ENCODE peak calls at places on chromosomes 3 and 15, in four cellular contexts. K is MM.1S, I is left ventricle myocardium inferior, H is AG10803. R is an unnamed sample.
A peak's percentile ranks its signal among the peaks of the same experiment; 100 is the strongest.

GRCh38 chr3:57958642-57959406 is 49.4 kb upstream of the FLNB start:
- DNase-seq in I (peak; percentile 48), H (no peak), K (no peak), R (peak; percentile 44)

GRCh38 chr3:52248816-52249547 is 3.4 kb downstream of the PPM1M start:
- DNase-seq in H (no peak), I (peak; percentile 59), K (no peak), R (no peak)

GRCh38 chr3:128322030-128323022 is 144.4 kb downstream of the DNAJB8 start:
- DNase-seq in K (peak; percentile 11), I (peak; percentile 48), H (peak; percentile 50), R (no peak)

GRCh38 chr15:44029003-44029402 is 166.1 kb downstream of the FRMD5 start:
- DNase-seq in I (no peak), H (peak; percentile 12), K (no peak), R (no peak)

GRCh38 chr3:67531149-67532101 is 123.0 kb downstream of the SUCLG2 start:
- DNase-seq in I (no peak), K (no peak), H (peak; percentile 46), R (no peak)

GRCh38 chr3:10468611-10469354 is 36.6 kb downstream of the ATP2B2 start:
- DNase-seq in K (no peak), I (no peak), H (no peak), R (no peak)

GRCh38 chr3:127738192-127738840 is 65.6 kb downstream of the ABTB1 start:
- DNase-seq in H (peak; percentile 49), K (no peak), I (no peak), R (no peak)

GRCh38 chr3:171178714-171179113 is 152.2 kb upstream of the SLC2A2 start:
- DNase-seq in H (peak; percentile 23), I (no peak), K (no peak), R (no peak)

GRCh38 chr3:49295489-49296058 is 18.5 kb upstream of the C3orf62 start:
- DNase-seq in H (peak; percentile 59), I (no peak), K (no peak), R (no peak)

GRCh38 chr3:72475258-72476138 is 372.7 kb downstream of the SHQ1 start:
- DNase-seq in H (no peak), K (no peak), I (no peak), R (no peak)

GRCh38 chr15:39419651-39420050 is 161.2 kb upstream of the THBS1 start:
- DNase-seq in K (no peak), I (no peak), H (no peak), R (no peak)

GRCh38 chr3:107633327-107634141 is 110.8 kb downstream of the BBX start:
- DNase-seq in K (peak; percentile 63), H (no peak), I (no peak), R (peak; percentile 35)

GRCh38 chr3:21672303-21672702 is 78.7 kb downstream of the ZNF385D start:
- DNase-seq in K (no peak), I (no peak), H (peak; percentile 92), R (no peak)

GRCh38 chr15:98231696-98232440 is 271.4 kb downstream of the ARRDC4 start:
- DNase-seq in I (no peak), H (peak; percentile 34), K (no peak), R (no peak)

GRCh38 chr3:41202834-41203345 is 3.6 kb downstream of the CTNNB1 start:
- DNase-seq in H (peak; percentile 61), K (no peak), I (no peak), R (no peak)

GRCh38 chr3:56468184-56469106 is at the start of gene ERC2:
- DNase-seq in K (no peak), I (peak; percentile 27), H (peak; percentile 9), R (no peak)

GRCh38 chr3:58528629-58529028 is 8.4 kb downstream of the ACOX2 start:
- DNase-seq in H (peak; percentile 33), K (no peak), I (peak; percentile 39), R (no peak)

GRCh38 chr3:120561251-120562045 is 34.7 kb upstream of the NDUFB4 start:
- DNase-seq in I (peak; percentile 66), K (peak; percentile 66), H (peak; percentile 68), R (no peak)

GRCh38 chr3:15007681-15008141 is 57.4 kb downstream of the MRPS25 start:
- DNase-seq in K (no peak), H (peak; percentile 83), I (no peak), R (no peak)

GRCh38 chr15:51267714-51268105 is 70.7 kb downstream of the CYP19A1 start:
- DNase-seq in H (no peak), I (no peak), K (no peak), R (no peak)

GRCh38 chr15:83850846-83851245 is 196.9 kb downstream of the ADAMTSL3 start:
- DNase-seq in H (no peak), I (no peak), K (no peak), R (no peak)

GRCh38 chr3:37686225-37686624 is 175.5 kb upstream of the CTDSPL start:
- DNase-seq in I (no peak), K (no peak), H (no peak), R (no peak)

GRCh38 chr3:29215948-29216347 is 64.9 kb upstream of the RBMS3 start:
- DNase-seq in I (no peak), H (peak; percentile 49), K (no peak), R (no peak)

GRCh38 chr3:81218023-81218422 is 543.4 kb downstream of the GBE1 start:
- DNase-seq in H (no peak), I (no peak), K (no peak), R (no peak)

GRCh38 chr3:183149915-183150825 is 12.4 kb downstream of the LAMP3 start:
- DNase-seq in K (no peak), I (no peak), H (peak; percentile 42), R (no peak)

GRCh38 chr3:54877675-54878544 is 49.9 kb downstream of the LRTM1 start:
- DNase-seq in H (peak; percentile 53), I (no peak), K (no peak), R (no peak)

GRCh38 chr15:59322056-59322755 is 50.5 kb downstream of the MYO1E start:
- DNase-seq in H (no peak), K (peak; percentile 89), I (no peak), R (peak; percentile 34)

GRCh38 chr3:181713300-181713647 is 1.5 kb downstream of the SOX2 start:
- DNase-seq in H (no peak), K (peak; percentile 36), I (no peak), R (no peak)

GRCh38 chr3:181713673-181714270 is 2.0 kb downstream of the SOX2 start:
- DNase-seq in H (no peak), I (no peak), K (no peak), R (no peak)

GRCh38 chr3:181717505-181717904 is 5.8 kb downstream of the SOX2 start:
- DNase-seq in K (no peak), I (no peak), H (no peak), R (no peak)

GRCh38 chr3:181718416-181718815 is 6.7 kb downstream of the SOX2 start:
- DNase-seq in K (no peak), H (no peak), I (no peak), R (no peak)

GRCh38 chr3:181715601-181716340 is 4.0 kb downstream of the SOX2 start:
- DNase-seq in H (no peak), I (no peak), K (no peak), R (peak; percentile 31)
- H3K4me3 ChIP-seq in H (no peak overlapping the region), I (no peak overlapping the region), K (no peak overlapping the region), R (no peak overlapping the region)

GRCh38 chr15:78993931-78994530 is 49.2 kb upstream of the CTSH start:
- DNase-seq in I (no peak), K (no peak), H (no peak), R (no peak)

GRCh38 chr15:78993257-78993930 is 48.5 kb upstream of the CTSH start:
- DNase-seq in I (no peak), K (no peak), H (no peak), R (no peak)

GRCh38 chr15:78991476-78991875 is 46.6 kb upstream of the CTSH start:
- DNase-seq in I (no peak), K (no peak), H (no peak), R (no peak)

GRCh38 chr15:78991879-78992278 is 47.0 kb upstream of the CTSH start:
- DNase-seq in I (no peak), K (no peak), H (no peak), R (no peak)

GRCh38 chr15:78992416-78993256 is 47.8 kb upstream of the CTSH start:
- DNase-seq in K (no peak), I (no peak), H (peak; percentile 23), R (no peak)
- H3K4me3 ChIP-seq in K (no peak overlapping the region), I (no peak overlapping the region), H (no peak overlapping the region), R (no peak overlapping the region)

DNA sequence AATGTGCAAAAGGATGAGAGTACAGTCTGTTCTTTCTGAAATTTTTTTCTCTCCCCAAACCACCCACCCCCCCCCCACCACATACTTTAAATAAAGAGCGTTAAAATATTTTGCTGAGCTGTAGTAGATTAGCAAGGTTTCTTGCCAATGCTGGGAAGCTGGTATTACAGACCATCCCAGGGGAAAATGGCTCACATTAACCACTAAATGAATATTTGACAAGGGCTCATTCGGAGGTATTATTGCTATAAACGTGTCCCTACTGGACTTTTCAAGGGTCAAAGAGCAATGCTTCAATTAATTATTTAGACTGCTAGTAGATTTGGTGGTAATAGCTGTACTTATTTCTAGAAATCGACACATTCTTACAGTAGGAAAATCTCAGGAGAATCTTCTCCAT is 5.2 kb downstream of the SOX2 start:
- DNase-seq in I (no peak), H (no peak), K (no peak), R (no peak)
- H3K4me3 ChIP-seq in I (no peak overlapping the region), H (no peak overlapping the region), K (no peak overlapping the region), R (no peak overlapping the region)

GRCh38 chr3:123446210-123446609 is 2.7 kb downstream of the ADCY5 start:
- DNase-seq in H (no peak), I (no peak), K (no peak), R (no peak)
- H3K4me3 ChIP-seq in H (no peak overlapping the region), I (peak overlapping the region; percentile 86), K (no peak overlapping the region), R (no peak overlapping the region)

GRCh38 chr15:100174532-100174931 is 167.2 kb downstream of the ADAMTS17 start:
- DNase-seq in K (no peak), H (no peak), I (no peak), R (no peak)
- H3K4me3 ChIP-seq in K (no peak overlapping the region), H (no peak overlapping the region), I (no peak overlapping the region), R (no peak overlapping the region)

DNA sequence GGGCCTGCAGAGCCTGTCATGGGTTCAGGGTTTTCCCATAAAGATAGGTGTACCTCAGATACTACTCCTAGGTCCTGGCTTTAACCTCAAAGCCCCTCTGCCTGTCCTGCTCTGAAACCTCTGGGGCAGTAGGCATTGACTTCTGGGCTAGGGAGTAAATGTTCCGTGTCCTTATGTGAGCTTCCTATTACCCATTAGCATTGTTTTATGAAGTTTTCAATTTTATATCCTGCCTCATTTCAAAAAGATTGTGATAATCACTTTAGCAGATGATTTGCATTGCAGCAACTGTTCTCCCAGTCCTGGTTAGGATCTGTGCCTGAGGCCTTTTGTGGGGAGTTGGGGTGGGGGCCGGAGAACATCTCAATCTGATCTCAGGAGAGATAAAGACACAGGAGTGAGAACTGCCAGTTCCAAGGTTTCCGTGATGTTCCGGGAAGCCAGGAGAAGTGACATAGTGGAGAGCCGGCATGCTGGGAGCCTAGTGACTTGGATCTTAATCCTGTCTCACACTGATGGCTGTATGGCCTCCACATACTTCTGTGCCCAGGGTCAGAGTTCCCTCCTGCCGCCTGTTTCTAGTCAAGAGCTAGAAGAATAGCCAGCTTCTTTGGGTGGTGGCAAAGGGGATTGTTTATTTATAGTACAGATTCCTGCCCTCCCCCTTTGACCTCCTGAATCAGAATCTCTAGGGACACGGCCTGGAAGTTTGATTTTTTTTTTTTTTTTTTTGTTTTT is 10.6 kb downstream of the TPM1 start:
- DNase-seq in H (peak; percentile 61), I (peak; percentile 53), K (no peak), R (no peak)
- H3K4me3 ChIP-seq in H (no peak overlapping the region), I (peak overlapping the region; percentile 83), K (no peak overlapping the region), R (no peak overlapping the region)

GRCh38 chr3:27425896-27426565 is 56.8 kb upstream of the NEK10 start:
- DNase-seq in H (no peak), K (no peak), I (no peak), R (no peak)
- H3K4me3 ChIP-seq in H (no peak overlapping the region), K (no peak overlapping the region), I (no peak overlapping the region), R (no peak overlapping the region)

GRCh38 chr15:94287794-94288246 is 56.5 kb downstream of the MCTP2 start:
- DNase-seq in H (no peak), I (no peak), K (peak; percentile 90), R (peak; percentile 58)
- H3K4me3 ChIP-seq in H (no peak overlapping the region), I (no peak overlapping the region), K (peak overlapping the region; percentile 51), R (no peak overlapping the region)

R was measured in GM06990.